ENCODE peak calls at places on chromosomes 4 and X, in four cellular contexts. One of them, this sample, is unnamed.

GRCh38 chrX:42678133-42678532 is 99.8 kb downstream of the PPP1R2C start:
- DNase-seq in cardiac fibroblast: peak; percentile 73
- DNase-seq in spleen: no peak
- DNase-seq in brain microvascular endothelial cell: peak; percentile 27
- DNase-seq in this sample: no peak

GRCh38 chrX:53631156-53631555 is 55.4 kb downstream of the HUWE1 start:
- DNase-seq in spleen: no peak
- DNase-seq in cardiac fibroblast: peak; percentile 5
- DNase-seq in brain microvascular endothelial cell: no peak
- DNase-seq in this sample: peak; percentile 2

GRCh38 chrX:14673236-14673635 is 143.9 kb downstream of the GLRA2 start:
- DNase-seq in cardiac fibroblast: no peak
- DNase-seq in brain microvascular endothelial cell: no peak
- DNase-seq in spleen: no peak
- DNase-seq in this sample: no peak

GRCh38 chr4:40918330-40918729 is 168.6 kb downstream of the NSUN7 start:
- DNase-seq in brain microvascular endothelial cell: peak; percentile 66
- DNase-seq in spleen: no peak
- DNase-seq in cardiac fibroblast: peak; percentile 94
- DNase-seq in this sample: peak; percentile 54

GRCh38 chr4:22416403-22416802 is 99.5 kb downstream of the ADGRA3 start:
- DNase-seq in spleen: no peak
- DNase-seq in brain microvascular endothelial cell: peak; percentile 38
- DNase-seq in cardiac fibroblast: peak; percentile 20
- DNase-seq in this sample: no peak

GRCh38 chr4:119103263-119103662 is 32.4 kb upstream of the MYOZ2 start:
- DNase-seq in cardiac fibroblast: peak; percentile 97
- DNase-seq in spleen: no peak
- DNase-seq in brain microvascular endothelial cell: peak; percentile 73
- DNase-seq in this sample: peak; percentile 97

GRCh38 chrX:4764888-4765287 is 1051.4 kb upstream of the PRKX start:
- DNase-seq in brain microvascular endothelial cell: no peak
- DNase-seq in spleen: no peak
- DNase-seq in cardiac fibroblast: no peak
- DNase-seq in this sample: peak; percentile 7

GRCh38 chrX:110212299-110212698 is 105.6 kb downstream of the AMMECR1 start:
- DNase-seq in spleen: no peak
- DNase-seq in cardiac fibroblast: no peak
- DNase-seq in brain microvascular endothelial cell: no peak
- DNase-seq in this sample: no peak

GRCh38 chr4:177441061-177441802 is 1.0 kb downstream of the AGA start:
- DNase-seq in spleen: no peak
- DNase-seq in brain microvascular endothelial cell: no peak
- DNase-seq in cardiac fibroblast: peak; percentile 35
- DNase-seq in this sample: peak; percentile 36

GRCh38 chrX:22559506-22559905 is 286.8 kb downstream of the CBLL2 start:
- DNase-seq in brain microvascular endothelial cell: no peak
- DNase-seq in spleen: no peak
- DNase-seq in cardiac fibroblast: peak; percentile 14
- DNase-seq in this sample: peak; percentile 39

GRCh38 chrX:123648028-123648810 is 84.6 kb downstream of the THOC2 start:
- DNase-seq in spleen: no peak
- DNase-seq in cardiac fibroblast: peak; percentile 62
- DNase-seq in brain microvascular endothelial cell: peak; percentile 65
- DNase-seq in this sample: peak; percentile 78

GRCh38 chr4:169253904-169254303 is 16.9 kb downstream of the SH3RF1 start:
- DNase-seq in brain microvascular endothelial cell: peak; percentile 68
- DNase-seq in spleen: no peak
- DNase-seq in cardiac fibroblast: peak; percentile 56
- DNase-seq in this sample: peak; percentile 92

GRCh38 chrX:119698835-119699234 is 5.9 kb upstream of the SEPTIN6 start:
- DNase-seq in brain microvascular endothelial cell: peak; percentile 40
- DNase-seq in spleen: no peak
- DNase-seq in cardiac fibroblast: peak; percentile 72
- DNase-seq in this sample: peak; percentile 59

GRCh38 chr4:105414316-105414715 is 59.5 kb downstream of the PPA2 start:
- DNase-seq in spleen: peak; percentile 73
- DNase-seq in cardiac fibroblast: no peak
- DNase-seq in brain microvascular endothelial cell: no peak
- DNase-seq in this sample: no peak

GRCh38 chr4:137621056-137621455 is 88.8 kb upstream of the PCDH18 start:
- DNase-seq in cardiac fibroblast: no peak
- DNase-seq in brain microvascular endothelial cell: peak; percentile 25
- DNase-seq in spleen: no peak
- DNase-seq in this sample: peak; percentile 19

GRCh38 chr4:10102193-10102980 is 14.2 kb downstream of the WDR1 start:
- DNase-seq in brain microvascular endothelial cell: no peak
- DNase-seq in cardiac fibroblast: no peak
- DNase-seq in spleen: no peak
- DNase-seq in this sample: no peak

GRCh38 chr4:24659241-24659961 is 75.0 kb upstream of the DHX15 start:
- DNase-seq in brain microvascular endothelial cell: no peak
- DNase-seq in spleen: no peak
- DNase-seq in cardiac fibroblast: peak; percentile 34
- DNase-seq in this sample: no peak

GRCh38 chr4:1509366-1509765 is 103.1 kb upstream of the NKX1-1 start:
- DNase-seq in spleen: no peak
- DNase-seq in cardiac fibroblast: no peak
- DNase-seq in brain microvascular endothelial cell: no peak
- DNase-seq in this sample: no peak

GRCh38 chr4:140092094-140092820 is 61.7 kb downstream of the MAML3 start:
- DNase-seq in cardiac fibroblast: no peak
- DNase-seq in spleen: peak; percentile 77
- DNase-seq in brain microvascular endothelial cell: no peak
- DNase-seq in this sample: no peak

GRCh38 chr4:26062221-26062620 is 148.2 kb downstream of the SMIM20 start:
- DNase-seq in cardiac fibroblast: peak; percentile 8
- DNase-seq in spleen: no peak
- DNase-seq in brain microvascular endothelial cell: no peak
- DNase-seq in this sample: no peak

GRCh38 chr4:81648576-81649272 is 177.0 kb upstream of the RASGEF1B start:
- DNase-seq in brain microvascular endothelial cell: no peak
- DNase-seq in cardiac fibroblast: peak; percentile 74
- DNase-seq in spleen: no peak
- DNase-seq in this sample: peak; percentile 28

GRCh38 chrX:10482262-10482661 is 138.1 kb downstream of the MID1 start:
- DNase-seq in cardiac fibroblast: peak; percentile 68
- DNase-seq in brain microvascular endothelial cell: no peak
- DNase-seq in spleen: no peak
- DNase-seq in this sample: no peak

GRCh38 chr4:140851032-140851636 is 94.9 kb upstream of the TBC1D9 start:
- DNase-seq in brain microvascular endothelial cell: peak; percentile 51
- DNase-seq in cardiac fibroblast: peak; percentile 77
- DNase-seq in spleen: no peak
- DNase-seq in this sample: peak; percentile 69

GRCh38 chr4:40432504-40432903 is 97.4 kb downstream of the CHRNA9 start:
- DNase-seq in brain microvascular endothelial cell: no peak
- DNase-seq in cardiac fibroblast: no peak
- DNase-seq in spleen: no peak
- DNase-seq in this sample: no peak

GRCh38 chrX:10077425-10078188 is 79.2 kb upstream of the CLCN4 start:
- DNase-seq in cardiac fibroblast: no peak
- DNase-seq in spleen: no peak
- DNase-seq in brain microvascular endothelial cell: no peak
- DNase-seq in this sample: peak; percentile 43

GRCh38 chrX:153692611-153693156 is 5.0 kb downstream of the SLC6A8 start:
- DNase-seq in brain microvascular endothelial cell: no peak
- DNase-seq in spleen: peak; percentile 76
- DNase-seq in cardiac fibroblast: no peak
- DNase-seq in this sample: no peak

GRCh38 chrX:115968436-115969252 is 201.9 kb upstream of the AGTR2 start:
- DNase-seq in spleen: no peak
- DNase-seq in brain microvascular endothelial cell: no peak
- DNase-seq in cardiac fibroblast: peak; percentile 76
- DNase-seq in this sample: peak; percentile 8

GRCh38 chr4:19857405-19857804 is 394.3 kb upstream of the SLIT2 start:
- DNase-seq in cardiac fibroblast: peak; percentile 44
- DNase-seq in brain microvascular endothelial cell: peak; percentile 25
- DNase-seq in spleen: no peak
- DNase-seq in this sample: no peak

GRCh38 chrX:2371026-2371778 is 129.6 kb downstream of the DHRSX start:
- DNase-seq in brain microvascular endothelial cell: no peak
- DNase-seq in cardiac fibroblast: peak; percentile 28
- DNase-seq in spleen: no peak
- DNase-seq in this sample: peak; percentile 56

GRCh38 chr4:132316738-132317137 is 832.4 kb upstream of the PCDH10 start:
- DNase-seq in spleen: no peak
- DNase-seq in brain microvascular endothelial cell: no peak
- DNase-seq in cardiac fibroblast: no peak
- DNase-seq in this sample: no peak

GRCh38 chr4:123824524-123824923 is 427.9 kb downstream of the SPRY1 start:
- DNase-seq in spleen: no peak
- DNase-seq in brain microvascular endothelial cell: no peak
- DNase-seq in cardiac fibroblast: peak; percentile 46
- DNase-seq in this sample: no peak

GRCh38 chr4:10129196-10130185 is 12.9 kb upstream of the WDR1 start:
- DNase-seq in cardiac fibroblast: no peak
- DNase-seq in brain microvascular endothelial cell: no peak
- DNase-seq in spleen: no peak
- DNase-seq in this sample: no peak

GRCh38 chrX:129347291-129347690 is 176.0 kb downstream of the SMARCA1 start:
- DNase-seq in brain microvascular endothelial cell: no peak
- DNase-seq in spleen: no peak
- DNase-seq in cardiac fibroblast: no peak
- DNase-seq in this sample: no peak

GRCh38 chr4:20042769-20043168 is 208.9 kb upstream of the SLIT2 start:
- DNase-seq in brain microvascular endothelial cell: no peak
- DNase-seq in cardiac fibroblast: no peak
- DNase-seq in spleen: no peak
- DNase-seq in this sample: no peak

GRCh38 chr4:108342325-108342986 is 173.7 kb upstream of the LEF1 start:
- DNase-seq in spleen: no peak
- DNase-seq in brain microvascular endothelial cell: no peak
- DNase-seq in cardiac fibroblast: no peak
- DNase-seq in this sample: no peak

GRCh38 chrX:4263005-4263404 is 549.6 kb upstream of the PRKX start:
- DNase-seq in spleen: no peak
- DNase-seq in brain microvascular endothelial cell: no peak
- DNase-seq in cardiac fibroblast: no peak
- DNase-seq in this sample: no peak

GRCh38 chrX:84873176-84873575 is 130.5 kb upstream of the APOOL start:
- DNase-seq in spleen: no peak
- DNase-seq in brain microvascular endothelial cell: no peak
- DNase-seq in cardiac fibroblast: no peak
- DNase-seq in this sample: no peak

GRCh38 chr4:184487503-184487902 is 13.2 kb upstream of the IRF2 start:
- DNase-seq in brain microvascular endothelial cell: no peak
- DNase-seq in cardiac fibroblast: no peak
- DNase-seq in spleen: no peak
- DNase-seq in this sample: no peak

GRCh38 chrX:530726-531610 is 99.6 kb upstream of the SHOX start:
- DNase-seq in spleen: no peak
- DNase-seq in cardiac fibroblast: no peak
- DNase-seq in brain microvascular endothelial cell: no peak
- DNase-seq in this sample: no peak

DNA sequence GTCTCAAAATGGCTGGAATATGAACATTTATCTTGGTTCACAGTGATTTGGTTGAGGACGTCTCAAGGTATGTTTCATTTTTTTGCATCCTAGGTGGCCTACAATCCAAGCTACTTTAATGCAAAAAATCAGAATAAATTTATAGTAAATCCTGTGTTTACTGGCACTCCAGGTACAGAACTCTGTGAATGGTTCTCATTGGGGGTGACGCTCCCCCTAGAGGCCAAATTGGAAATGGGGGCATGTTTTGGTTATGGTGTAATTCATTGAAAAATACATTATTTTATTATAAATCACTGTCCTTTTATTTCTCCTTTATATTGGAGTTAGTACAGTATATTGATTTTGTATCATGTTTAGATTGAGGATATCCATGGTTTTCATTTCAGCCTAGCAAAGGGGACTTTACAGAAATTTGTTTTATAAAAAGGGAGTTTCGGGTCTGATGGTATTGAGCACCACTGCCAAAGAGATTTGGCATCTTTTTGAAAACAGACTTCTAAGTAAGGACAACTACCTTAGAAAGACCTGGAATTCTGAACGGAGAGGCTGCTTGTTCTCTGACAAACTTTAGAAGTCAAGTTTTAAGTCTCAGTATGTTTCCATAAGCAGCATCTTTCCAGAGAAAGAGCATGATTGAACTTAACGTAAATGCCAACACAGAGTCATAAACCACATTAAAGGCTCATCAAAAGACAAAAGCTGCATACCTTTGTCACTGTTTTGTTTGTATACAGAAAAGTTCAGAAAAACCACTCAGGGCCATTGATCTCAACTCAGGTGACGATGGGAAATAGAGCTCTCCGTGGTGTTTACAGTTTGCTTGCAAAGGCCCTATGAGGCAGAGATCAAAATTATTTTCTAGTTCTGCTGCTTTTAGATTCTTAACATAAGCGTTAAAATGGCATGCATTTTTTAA is 19.4 kb downstream of the MTM1 start:
- DNase-seq in spleen: no peak
- DNase-seq in brain microvascular endothelial cell: peak; percentile 4
- DNase-seq in cardiac fibroblast: peak; percentile 46
- DNase-seq in this sample: no peak
- TF ChIP-seq CTCF in spleen: peak; percentile 54
- TF ChIP-seq CTCF in brain microvascular endothelial cell: peak; percentile 76
- TF ChIP-seq CTCF in cardiac fibroblast: peak; percentile 50
- TF ChIP-seq CTCF in this sample: peak; percentile 69

DNA sequence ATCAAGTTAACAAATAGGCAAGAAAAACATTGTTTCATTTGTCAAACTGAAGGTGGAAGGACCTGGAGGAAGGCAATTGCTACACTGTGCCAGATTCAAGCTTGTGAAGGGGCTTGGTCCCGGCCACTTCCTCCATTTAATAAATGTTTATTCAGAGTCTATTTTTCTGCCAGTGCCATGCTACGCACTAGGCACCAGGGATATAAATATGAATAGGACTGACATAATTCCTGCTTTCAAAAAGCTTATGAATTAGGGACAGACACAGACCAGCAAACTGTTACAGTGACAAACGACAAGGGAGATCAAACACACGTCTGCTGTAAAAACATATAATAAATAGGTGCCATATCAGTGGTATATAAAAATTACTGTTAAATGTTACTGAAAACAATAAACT is 571 bp downstream of the TLR6 start:
- DNase-seq in cardiac fibroblast: no peak
- DNase-seq in spleen: no peak
- DNase-seq in brain microvascular endothelial cell: no peak
- DNase-seq in this sample: no peak
- H3K4me3 ChIP-seq in cardiac fibroblast: no peak overlapping the region
- H3K4me3 ChIP-seq in spleen: peak overlapping the region; percentile 34
- H3K4me3 ChIP-seq in brain microvascular endothelial cell: peak overlapping the region; percentile 38
- H3K4me3 ChIP-seq in this sample: no peak overlapping the region

GRCh38 chr4:12562476-12562875 is 921.7 kb downstream of the RAB28 start:
- DNase-seq in cardiac fibroblast: no peak
- DNase-seq in spleen: no peak
- DNase-seq in brain microvascular endothelial cell: no peak
- DNase-seq in this sample: no peak

GRCh38 chr4:12562016-12562415 is 922.1 kb downstream of the RAB28 start:
- DNase-seq in spleen: no peak
- DNase-seq in brain microvascular endothelial cell: no peak
- DNase-seq in cardiac fibroblast: peak; percentile 60
- DNase-seq in this sample: no peak
- TF ChIP-seq CTCF in spleen: no peak
- TF ChIP-seq CTCF in brain microvascular endothelial cell: no peak
- TF ChIP-seq CTCF in cardiac fibroblast: no peak
- TF ChIP-seq CTCF in this sample: no peak

GRCh38 chrX:24647257-24648058 is at the start of gene PCYT1B:
- DNase-seq in spleen: peak; percentile 82
- DNase-seq in cardiac fibroblast: peak; percentile 65
- DNase-seq in brain microvascular endothelial cell: peak; percentile 60
- DNase-seq in this sample: peak; percentile 69
- H3K4me3 ChIP-seq in spleen: peak within 1 kb of the TSS; percentile 4
- H3K4me3 ChIP-seq in cardiac fibroblast: no peak within 1 kb of the TSS
- H3K4me3 ChIP-seq in brain microvascular endothelial cell: peak within 1 kb of the TSS; percentile 44
- H3K4me3 ChIP-seq in this sample: peak within 1 kb of the TSS; percentile 26

This sample was measured in astrocyte of the spinal cord.